ENCODE peak calls at places on chromosome 19, in seven cellular contexts. W is epithelial cell of esophagus, U is bronchial epithelial cell, E is B cell, S is choroid plexus epithelial cell, Q is glutamatergic neuron, F is ovary. Z is an unnamed sample.

GRCh38 chr19:42440357-42441046 is 2.2 kb downstream of the CXCL17 start:
- DNase-seq in W (peak), S (peak), U (peak), F (peak), Q (peak), E (peak), Z (peak)

GRCh38 chr19:33767898-33768413 is 28.7 kb upstream of the KCTD15 start:
- DNase-seq in W (peak), Q (no peak), U (no peak), F (no peak), E (no peak), S (peak), Z (no peak)

GRCh38 chr19:2477141-2477710 is 1.3 kb downstream of the GADD45B start:
- DNase-seq in E (peak), F (peak), Q (no peak), W (peak), S (peak), U (peak), Z (no peak)

GRCh38 chr19:3458595-3459284 is 21.6 kb downstream of the SMIM24 start:
- DNase-seq in W (no peak), F (peak), E (no peak), S (peak), Q (no peak), U (no peak), Z (no peak)

GRCh38 chr19:8145969-8146368 is 3.4 kb downstream of the FBN3 start:
- DNase-seq in Q (no peak), W (no peak), U (no peak), F (no peak), E (no peak), S (no peak), Z (no peak)

GRCh38 chr19:15989889-15990288 is 41.1 kb downstream of the OR10H4 start:
- DNase-seq in W (no peak), Q (no peak), S (no peak), U (no peak), F (no peak), E (no peak), Z (no peak)

GRCh38 chr19:42176649-42176989 is 40.9 kb downstream of the DEDD2 start:
- DNase-seq in E (no peak), S (no peak), Q (no peak), U (no peak), W (no peak), F (no peak), Z (peak)

GRCh38 chr19:10010247-10010691 is at the start of gene COL5A3:
- DNase-seq in U (peak), Q (no peak), S (peak), W (peak), F (peak), E (no peak), Z (peak)

GRCh38 chr19:45716314-45717130 is 14.2 kb downstream of the FBXO46 start:
- DNase-seq in S (peak), Q (no peak), W (peak), F (no peak), U (peak), E (no peak), Z (peak)

GRCh38 chr19:5189318-5189607 is 151.3 kb downstream of the PTPRS start:
- DNase-seq in W (no peak), S (no peak), E (no peak), Q (no peak), U (no peak), F (no peak), Z (no peak)

GRCh38 chr19:15379996-15380647 is 535 bp upstream of the AKAP8 start:
- DNase-seq in U (peak), E (no peak), W (peak), F (no peak), S (peak), Q (peak), Z (peak)

GRCh38 chr19:28393574-28394336 is 819.2 kb downstream of the UQCRFS1 start:
- DNase-seq in W (no peak), S (no peak), Q (no peak), E (peak), F (no peak), U (no peak), Z (no peak)

DNA sequence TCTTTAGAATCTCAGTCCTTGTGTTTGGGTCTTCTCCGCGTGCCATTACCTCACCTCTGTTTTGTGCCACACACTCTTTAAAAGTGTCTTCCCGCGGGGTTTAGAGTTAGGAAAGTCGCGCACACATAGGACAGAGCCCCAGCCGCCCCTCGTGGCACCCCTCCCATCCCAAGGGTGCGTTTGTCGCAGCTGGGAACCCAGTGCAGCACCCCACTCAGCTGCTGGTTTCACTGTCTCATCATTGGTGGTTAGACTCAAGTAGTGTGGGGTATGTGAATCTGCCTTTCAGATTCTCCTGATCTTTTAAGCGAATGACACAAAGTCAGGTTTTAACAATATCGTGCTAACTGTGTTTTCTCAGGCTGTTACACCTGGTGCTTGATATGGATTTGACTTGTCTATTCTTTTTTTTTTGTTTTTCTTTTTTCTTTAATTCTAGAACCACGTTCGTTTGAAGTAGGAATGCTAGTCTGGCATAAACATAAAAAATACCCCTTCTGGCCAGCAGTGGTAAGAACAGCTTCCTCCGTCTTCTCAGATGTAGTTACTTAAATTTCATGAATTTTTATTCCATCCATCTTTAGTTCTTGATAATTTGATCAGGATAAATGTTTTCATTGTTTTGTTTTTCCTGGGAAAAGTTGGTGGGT is 19.5 kb upstream of the NDUFS7 start:
- DNase-seq in E (no peak), U (no peak), W (no peak), S (peak), F (no peak), Q (no peak), Z (no peak)
- TF ChIP-seq CTCF in E (peak), U (no peak), W (peak), S (peak), F (no peak), Q (peak), Z (no peak)

GRCh38 chr19:35744688-35745327 is 410 bp downstream of the U2AF1L4 start:
- DNase-seq in W (peak), Q (peak), F (peak), S (peak), E (peak), U (peak), Z (peak)
- TF ChIP-seq CTCF in W (peak), Q (no peak), F (no peak), S (peak), E (no peak), U (peak), Z (no peak)

DNA sequence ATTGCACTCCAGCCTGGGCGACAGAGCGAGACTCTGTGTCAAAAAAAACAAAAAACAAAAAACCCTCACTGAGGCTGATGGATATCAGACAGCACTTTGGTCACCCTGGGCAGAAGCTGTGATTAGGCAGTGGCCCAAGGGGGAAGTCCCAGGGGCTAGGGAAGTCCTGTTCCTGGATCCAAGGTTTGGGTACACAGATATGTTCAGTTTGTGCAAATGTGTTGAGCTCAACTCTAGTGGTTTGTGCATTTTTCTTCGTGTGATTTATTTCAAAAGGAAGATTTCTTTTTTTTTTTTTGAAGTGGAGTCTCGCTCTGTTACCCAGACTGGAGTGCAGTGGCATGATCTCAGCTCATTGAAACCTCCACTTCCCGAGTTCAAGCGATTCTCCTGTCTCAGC is 12.3 kb downstream of the MEF2B start:
- DNase-seq in S (no peak), Q (no peak), E (no peak), F (no peak), U (no peak), W (no peak), Z (no peak)
- TF ChIP-seq CTCF in S (no peak), Q (no peak), E (no peak), F (no peak), U (no peak), W (no peak), Z (no peak)

GRCh38 chr19:51441410-51442390 is 16.6 kb downstream of the SIGLEC8 start:
- DNase-seq in E (peak), U (no peak), Q (no peak), W (peak), S (no peak), F (no peak), Z (peak)
- TF ChIP-seq CTCF in E (peak), U (no peak), Q (no peak), W (no peak), S (no peak), F (no peak), Z (no peak)

GRCh38 chr19:57477191-57478008 is at the start of gene ZNF772:
- DNase-seq in F (peak), Q (peak), S (peak), E (peak), U (peak), W (peak), Z (peak)
- TF ChIP-seq CTCF in F (no peak), Q (peak), S (peak), E (peak), U (peak), W (peak), Z (peak)

DNA sequence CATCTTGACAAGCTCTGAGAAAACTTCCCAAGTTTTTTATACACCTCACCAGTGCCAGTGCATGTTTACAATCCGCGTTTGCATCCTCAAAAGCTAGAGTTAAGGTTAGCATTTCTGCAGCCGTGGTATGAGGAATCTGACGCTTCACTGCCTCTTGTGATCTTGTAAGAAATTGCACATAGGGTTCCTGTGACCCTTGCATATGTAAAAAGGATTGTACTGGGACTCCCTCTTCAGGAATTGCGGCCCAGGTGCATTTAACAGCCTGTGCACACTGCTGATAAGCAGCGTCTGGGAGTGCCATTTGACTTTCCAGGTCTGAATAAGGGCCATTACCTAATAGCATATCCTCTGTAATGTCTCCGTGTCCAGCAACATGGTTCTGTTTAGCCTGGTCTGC is 15.3 kb downstream of the FPR3 start:
- DNase-seq in W (no peak), U (no peak), Q (no peak), E (no peak), F (no peak), S (peak), Z (peak)
- TF ChIP-seq CTCF in W (no peak), U (no peak), Q (no peak), E (no peak), F (no peak), S (peak), Z (peak)

GRCh38 chr19:47505506-47505905 is 9.4 kb downstream of the NAPA start:
- DNase-seq in W (no peak), S (no peak), Q (no peak), E (no peak), U (no peak), F (no peak), Z (no peak)
- TF ChIP-seq CTCF in W (no peak), S (no peak), Q (no peak), E (no peak), U (no peak), F (no peak), Z (no peak)